ENCODE peak calls at places on chromosomes 6 and 20, in six cellular contexts. One of them, this sample, is unnamed.

GRCh38 chr6:153092082-153093013 is 38.7 kb downstream of the RGS17 start:
- DNase-seq in cardiac muscle cell: peak; percentile 85
- DNase-seq in lower lobe of right lung: no peak
- DNase-seq in AG04450: peak; percentile 74
- DNase-seq in heart right ventricle: no peak
- DNase-seq in HCT116: peak; percentile 48
- DNase-seq in this sample: no peak

GRCh38 chr6:9204171-9204570 is 768.8 kb upstream of the SLC35B3 start:
- DNase-seq in AG04450: peak; percentile 13
- DNase-seq in HCT116: peak; percentile 56
- DNase-seq in lower lobe of right lung: no peak
- DNase-seq in heart right ventricle: no peak
- DNase-seq in cardiac muscle cell: peak; percentile 18
- DNase-seq in this sample: no peak

GRCh38 chr6:167907837-167908681 is 81.3 kb downstream of the AFDN start:
- DNase-seq in HCT116: peak; percentile 18
- DNase-seq in cardiac muscle cell: peak; percentile 44
- DNase-seq in lower lobe of right lung: no peak
- DNase-seq in heart right ventricle: no peak
- DNase-seq in AG04450: no peak
- DNase-seq in this sample: no peak

GRCh38 chr6:51301969-51302368 is 483.3 kb downstream of the TFAP2B start:
- DNase-seq in cardiac muscle cell: no peak
- DNase-seq in HCT116: no peak
- DNase-seq in AG04450: no peak
- DNase-seq in lower lobe of right lung: no peak
- DNase-seq in heart right ventricle: no peak
- DNase-seq in this sample: no peak

GRCh38 chr6:67200626-67201403 is 1434.3 kb upstream of the ADGRB3 start:
- DNase-seq in HCT116: no peak
- DNase-seq in AG04450: no peak
- DNase-seq in lower lobe of right lung: no peak
- DNase-seq in cardiac muscle cell: no peak
- DNase-seq in heart right ventricle: no peak
- DNase-seq in this sample: no peak

GRCh38 chr20:63682384-63683139 is 13.9 kb upstream of the TNFRSF6B start:
- DNase-seq in heart right ventricle: peak; percentile 63
- DNase-seq in cardiac muscle cell: peak; percentile 97
- DNase-seq in AG04450: peak; percentile 91
- DNase-seq in HCT116: peak; percentile 97
- DNase-seq in lower lobe of right lung: no peak
- DNase-seq in this sample: no peak

GRCh38 chr6:125904871-125905270 is 51.7 kb upstream of the HINT3 start:
- DNase-seq in HCT116: no peak
- DNase-seq in lower lobe of right lung: no peak
- DNase-seq in AG04450: no peak
- DNase-seq in cardiac muscle cell: no peak
- DNase-seq in heart right ventricle: no peak
- DNase-seq in this sample: no peak

GRCh38 chr6:34056301-34056700 is 89.6 kb downstream of the GRM4 start:
- DNase-seq in HCT116: peak; percentile 68
- DNase-seq in lower lobe of right lung: peak; percentile 74
- DNase-seq in cardiac muscle cell: peak; percentile 89
- DNase-seq in heart right ventricle: peak; percentile 66
- DNase-seq in AG04450: no peak
- DNase-seq in this sample: peak; percentile 93

GRCh38 chr6:169265486-169266131 is 12.0 kb upstream of the THBS2 start:
- DNase-seq in HCT116: no peak
- DNase-seq in cardiac muscle cell: no peak
- DNase-seq in heart right ventricle: no peak
- DNase-seq in AG04450: no peak
- DNase-seq in lower lobe of right lung: no peak
- DNase-seq in this sample: no peak

GRCh38 chr6:145295746-145296145 is 439.6 kb downstream of the EPM2A start:
- DNase-seq in cardiac muscle cell: no peak
- DNase-seq in heart right ventricle: no peak
- DNase-seq in AG04450: no peak
- DNase-seq in HCT116: no peak
- DNase-seq in lower lobe of right lung: no peak
- DNase-seq in this sample: no peak
- H3K27ac ChIP-seq in cardiac muscle cell: no peak overlapping the region
- H3K27ac ChIP-seq in heart right ventricle: no peak overlapping the region
- H3K27ac ChIP-seq in AG04450: no peak overlapping the region
- H3K27ac ChIP-seq in HCT116: no peak overlapping the region
- H3K27ac ChIP-seq in lower lobe of right lung: no peak overlapping the region
- H3K27ac ChIP-seq in this sample: no peak overlapping the region

GRCh38 chr6:139133272-139133671 is 1.6 kb upstream of the HECA start:
- DNase-seq in heart right ventricle: no peak
- DNase-seq in lower lobe of right lung: no peak
- DNase-seq in cardiac muscle cell: no peak
- DNase-seq in AG04450: no peak
- DNase-seq in HCT116: no peak
- DNase-seq in this sample: no peak

GRCh38 chr6:139135578-139136545 is 982 bp downstream of the HECA start:
- DNase-seq in HCT116: no peak
- DNase-seq in lower lobe of right lung: peak; percentile 87
- DNase-seq in cardiac muscle cell: peak; percentile 29
- DNase-seq in heart right ventricle: peak; percentile 80
- DNase-seq in AG04450: no peak
- DNase-seq in this sample: peak; percentile 55

GRCh38 chr6:139134817-139135577 is at the start of gene HECA:
- DNase-seq in heart right ventricle: peak; percentile 99
- DNase-seq in AG04450: peak; percentile 84
- DNase-seq in cardiac muscle cell: peak; percentile 98
- DNase-seq in HCT116: peak; percentile 88
- DNase-seq in lower lobe of right lung: peak; percentile 99
- DNase-seq in this sample: peak; percentile 96

GRCh38 chr6:139131736-139132285 is 3.1 kb upstream of the HECA start:
- DNase-seq in heart right ventricle: no peak
- DNase-seq in HCT116: no peak
- DNase-seq in AG04450: no peak
- DNase-seq in lower lobe of right lung: no peak
- DNase-seq in cardiac muscle cell: no peak
- DNase-seq in this sample: no peak

DNA sequence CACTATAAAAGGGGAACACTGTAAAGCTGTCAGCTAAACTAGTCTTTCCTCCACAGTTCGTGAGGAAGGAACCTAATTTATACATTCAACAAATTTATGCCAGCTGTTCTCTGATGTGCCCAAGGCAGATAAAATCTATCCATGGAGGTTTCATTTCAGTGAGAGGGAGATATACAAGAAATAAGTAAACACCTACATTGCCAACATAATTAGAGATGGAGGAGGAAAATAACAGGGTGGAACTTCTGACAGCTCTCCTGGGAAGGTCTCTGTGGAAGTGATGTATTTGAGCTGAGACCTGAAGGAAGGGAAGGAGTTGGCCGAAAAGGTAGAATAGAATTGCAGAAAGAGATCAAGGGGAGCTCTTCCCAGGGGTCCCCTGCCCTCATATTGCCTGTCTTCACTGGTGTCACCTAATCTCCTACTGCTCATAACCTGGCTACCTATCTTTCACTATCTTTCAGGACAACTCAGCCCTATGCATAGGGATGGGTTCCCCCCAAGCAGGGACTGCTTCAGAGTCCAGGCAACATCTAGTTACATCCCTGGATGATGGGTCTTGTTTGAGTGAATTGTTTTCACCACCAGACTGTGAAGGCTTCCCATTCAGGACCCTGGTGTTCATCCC is 1.0 kb upstream of the HECA start:
- DNase-seq in HCT116: no peak
- DNase-seq in AG04450: no peak
- DNase-seq in cardiac muscle cell: no peak
- DNase-seq in heart right ventricle: no peak
- DNase-seq in lower lobe of right lung: no peak
- DNase-seq in this sample: no peak
- H3K4me3 ChIP-seq in HCT116: no peak overlapping the region
- H3K4me3 ChIP-seq in AG04450: no peak overlapping the region
- H3K4me3 ChIP-seq in cardiac muscle cell: no peak overlapping the region
- H3K4me3 ChIP-seq in heart right ventricle: no peak overlapping the region
- H3K4me3 ChIP-seq in lower lobe of right lung: no peak overlapping the region
- H3K4me3 ChIP-seq in this sample: no peak overlapping the region

DNA sequence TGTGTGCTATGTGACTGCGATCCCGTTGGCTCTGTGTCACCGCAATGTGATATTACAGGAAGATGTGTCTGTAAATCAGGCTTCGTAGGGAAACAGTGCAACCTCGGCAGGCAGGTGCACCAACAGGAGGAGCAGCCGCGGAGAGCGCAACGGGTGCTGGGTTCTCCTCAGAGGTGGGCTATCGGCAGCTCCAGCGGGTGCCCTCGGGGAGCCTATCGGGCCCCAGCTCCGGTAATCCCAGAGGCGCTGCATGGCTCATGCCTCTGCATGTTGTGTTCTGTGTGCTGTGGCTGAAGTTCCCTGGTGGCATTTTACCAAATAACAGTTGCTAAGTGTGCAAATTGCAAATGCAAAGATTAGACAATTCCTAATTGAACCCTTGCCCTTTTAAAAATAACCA is 409.9 kb downstream of the LAMA2 start:
- DNase-seq in HCT116: no peak
- DNase-seq in cardiac muscle cell: no peak
- DNase-seq in heart right ventricle: no peak
- DNase-seq in lower lobe of right lung: peak; percentile 36
- DNase-seq in AG04450: no peak
- DNase-seq in this sample: no peak
- H3K27ac ChIP-seq in HCT116: no peak overlapping the region
- H3K27ac ChIP-seq in cardiac muscle cell: no peak overlapping the region
- H3K27ac ChIP-seq in heart right ventricle: no peak overlapping the region
- H3K27ac ChIP-seq in lower lobe of right lung: no peak overlapping the region
- H3K27ac ChIP-seq in AG04450: no peak overlapping the region
- H3K27ac ChIP-seq in this sample: no peak overlapping the region

DNA sequence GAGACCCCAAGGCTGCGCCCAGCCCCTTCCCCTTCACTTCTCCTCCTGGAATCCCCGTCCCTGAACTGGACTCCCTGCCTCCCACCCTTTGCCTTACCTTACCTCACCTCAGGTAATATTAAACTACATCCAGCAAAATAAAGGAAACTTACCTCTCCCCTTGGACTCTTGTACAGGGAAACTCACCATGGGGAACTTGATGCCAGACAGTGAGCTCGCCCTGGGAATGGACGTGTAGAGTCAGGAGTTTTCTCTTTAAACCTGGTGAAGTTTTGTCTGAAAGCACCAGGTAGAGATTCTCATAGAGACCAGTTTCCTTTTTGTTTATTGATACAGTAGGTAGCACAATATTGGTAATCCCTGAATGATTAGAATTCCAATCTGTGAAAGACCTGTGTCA is 539 bp upstream of the HLA-C start:
- DNase-seq in HCT116: no peak
- DNase-seq in AG04450: no peak
- DNase-seq in lower lobe of right lung: no peak
- DNase-seq in cardiac muscle cell: peak; percentile 7
- DNase-seq in heart right ventricle: no peak
- DNase-seq in this sample: peak; percentile 8
- H3K4me3 ChIP-seq in HCT116: peak overlapping the region; percentile 70
- H3K4me3 ChIP-seq in AG04450: peak overlapping the region; percentile 75
- H3K4me3 ChIP-seq in lower lobe of right lung: peak overlapping the region; percentile 64
- H3K4me3 ChIP-seq in cardiac muscle cell: peak overlapping the region; percentile 56
- H3K4me3 ChIP-seq in heart right ventricle: peak overlapping the region; percentile 31
- H3K4me3 ChIP-seq in this sample: peak overlapping the region; percentile 68

GRCh38 chr6:155186052-155186658 is 77.7 kb upstream of the CLDN20 start:
- DNase-seq in cardiac muscle cell: no peak
- DNase-seq in heart right ventricle: no peak
- DNase-seq in AG04450: no peak
- DNase-seq in HCT116: no peak
- DNase-seq in lower lobe of right lung: no peak
- DNase-seq in this sample: no peak
- H3K27ac ChIP-seq in cardiac muscle cell: no peak overlapping the region
- H3K27ac ChIP-seq in heart right ventricle: no peak overlapping the region
- H3K27ac ChIP-seq in AG04450: peak overlapping the region; percentile 41
- H3K27ac ChIP-seq in HCT116: no peak overlapping the region
- H3K27ac ChIP-seq in lower lobe of right lung: no peak overlapping the region
- H3K27ac ChIP-seq in this sample: no peak overlapping the region

DNA sequence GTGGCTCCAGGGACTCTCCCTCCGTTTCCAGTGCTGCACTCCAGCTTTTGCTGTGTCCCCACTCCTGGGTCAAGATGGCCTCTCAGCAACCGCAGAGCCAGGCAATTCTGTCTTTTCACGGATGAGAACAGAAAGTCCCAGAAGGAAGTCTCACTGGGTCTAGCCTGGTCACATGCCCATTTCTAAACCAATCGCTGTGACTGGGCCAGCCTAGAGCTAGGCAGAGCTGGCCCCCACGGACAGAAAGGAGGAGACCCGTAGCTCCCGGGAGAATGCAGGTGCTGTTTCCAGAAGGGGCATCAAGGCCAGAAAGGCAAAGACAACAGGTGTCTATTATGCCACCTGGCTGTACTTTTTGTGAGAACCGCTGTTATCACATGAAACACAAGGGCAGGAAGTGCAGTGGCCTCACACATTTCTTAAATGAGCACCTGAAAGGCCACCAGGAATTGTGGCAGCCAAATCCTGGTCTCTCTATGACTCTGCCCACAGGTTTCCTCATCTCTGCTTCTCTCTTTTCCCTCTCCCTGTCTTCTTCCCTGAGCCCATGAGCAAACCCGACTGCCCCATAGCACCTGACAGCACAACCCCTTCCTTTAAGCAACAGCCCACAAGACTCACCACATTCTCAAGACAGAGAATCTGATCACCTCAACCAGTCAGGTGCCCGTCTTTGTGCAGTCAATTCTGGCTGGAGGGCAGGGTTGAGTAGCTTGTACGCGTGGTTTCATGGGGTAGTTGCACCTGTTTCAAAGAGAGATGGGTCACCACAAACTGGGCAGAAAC is 37.1 kb upstream of the B4GALT5 start:
- DNase-seq in heart right ventricle: no peak
- DNase-seq in HCT116: no peak
- DNase-seq in AG04450: no peak
- DNase-seq in cardiac muscle cell: no peak
- DNase-seq in lower lobe of right lung: peak; percentile 47
- DNase-seq in this sample: no peak
- H3K4me3 ChIP-seq in heart right ventricle: no peak overlapping the region
- H3K4me3 ChIP-seq in HCT116: no peak overlapping the region
- H3K4me3 ChIP-seq in AG04450: no peak overlapping the region
- H3K4me3 ChIP-seq in cardiac muscle cell: no peak overlapping the region
- H3K4me3 ChIP-seq in lower lobe of right lung: peak overlapping the region; percentile 3
- H3K4me3 ChIP-seq in this sample: no peak overlapping the region